ENCODE peak calls at places on chromosomes 1 and 21, in seven cellular contexts. F is neural progenitor cell, I is breast epithelium, Z is heart right ventricle, X is endodermal cell, N is heart left ventricle, K is HFF-Myc. D is an unnamed sample.

GRCh38 chr1:44684525-44684924 is 10.0 kb downstream of the ARMH1 start:
- DNase-seq in X (no peak), K (no peak), F (no peak), I (no peak), N (no peak), Z (no peak), D (no peak)

GRCh38 chr1:214551052-214551435 is 358 bp downstream of the PTPN14 start:
- DNase-seq in X (no peak), F (peak; percentile 75), I (peak; percentile 66), N (peak; percentile 74), Z (peak; percentile 69), K (no peak), D (no peak)

GRCh38 chr21:21148009-21148408 is 149.8 kb downstream of the NCAM2 start:
- DNase-seq in Z (no peak), F (no peak), X (no peak), I (no peak), K (no peak), N (no peak), D (no peak)

GRCh38 chr1:51548986-51549619 is 30.0 kb upstream of the EPS15 start:
- DNase-seq in K (peak; percentile 38), X (no peak), Z (no peak), F (no peak), N (no peak), I (no peak), D (no peak)

GRCh38 chr1:193216920-193217319 is 30.5 kb upstream of the B3GALT2 start:
- DNase-seq in F (peak; percentile 74), I (no peak), K (no peak), N (peak; percentile 59), X (peak; percentile 67), Z (peak; percentile 38), D (no peak)

GRCh38 chr1:151131832-151132675 is 14.4 kb downstream of the SEMA6C start:
- DNase-seq in Z (peak; percentile 36), X (peak; percentile 84), F (peak; percentile 69), N (no peak), I (no peak), K (no peak), D (no peak)

GRCh38 chr1:32861904-32862698 is 8.6 kb downstream of the FNDC5 start:
- DNase-seq in K (no peak), F (no peak), N (no peak), X (no peak), Z (no peak), I (no peak), D (no peak)

GRCh38 chr1:204711947-204712701 is 26.6 kb upstream of the LRRN2 start:
- DNase-seq in F (peak; percentile 26), Z (peak; percentile 47), K (no peak), X (peak; percentile 72), I (no peak), N (peak; percentile 33), D (no peak)

GRCh38 chr1:51512611-51513010 is 6.5 kb downstream of the EPS15 start:
- DNase-seq in F (no peak), X (no peak), K (no peak), N (no peak), Z (no peak), I (no peak), D (no peak)

GRCh38 chr1:162696286-162696862 is 64.1 kb downstream of the DDR2 start:
- DNase-seq in Z (peak; percentile 72), F (peak; percentile 92), K (peak; percentile 89), N (peak; percentile 78), I (peak; percentile 58), X (peak; percentile 91), D (peak; percentile 91)

GRCh38 chr1:160209041-160209655 is 4.0 kb downstream of the PEA15 start:
- DNase-seq in I (no peak), X (no peak), N (no peak), Z (no peak), F (no peak), K (no peak), D (no peak)

GRCh38 chr1:160206421-160207117 is 1.4 kb downstream of the PEA15 start:
- DNase-seq in X (peak; percentile 79), Z (no peak), K (peak; percentile 38), N (no peak), F (peak; percentile 17), I (no peak), D (peak; percentile 62)

GRCh38 chr1:160207118-160207650 is 2.0 kb downstream of the PEA15 start:
- DNase-seq in I (no peak), Z (no peak), F (no peak), X (no peak), N (no peak), K (no peak), D (no peak)

GRCh38 chr1:160208179-160209040 is 3.2 kb downstream of the PEA15 start:
- DNase-seq in I (no peak), F (no peak), Z (peak; percentile 38), N (peak; percentile 60), X (no peak), K (no peak), D (no peak)

GRCh38 chr1:160207751-160208150 is 2.6 kb downstream of the PEA15 start:
- DNase-seq in I (no peak), Z (no peak), N (no peak), F (peak; percentile 58), X (no peak), K (no peak), D (no peak)
- H3K4me3 ChIP-seq in I (no peak overlapping the region), Z (no peak overlapping the region), N (peak overlapping the region; percentile 6), F (no peak overlapping the region), X (no peak overlapping the region), K (no peak overlapping the region), D (no peak overlapping the region)

GRCh38 chr1:200895801-200896570 is 1.3 kb downstream of the INAVA start:
- DNase-seq in K (no peak), I (no peak), Z (no peak), X (no peak), N (no peak), F (no peak), D (no peak)

GRCh38 chr1:200897188-200897710 is 2.5 kb downstream of the INAVA start:
- DNase-seq in K (no peak), F (no peak), I (no peak), X (no peak), Z (no peak), N (no peak), D (no peak)

GRCh38 chr1:200894712-200895447 is at the start of gene INAVA:
- DNase-seq in F (no peak), Z (no peak), I (no peak), X (peak; percentile 68), N (no peak), K (no peak), D (no peak)

GRCh38 chr1:200896571-200897187 is 2.0 kb downstream of the INAVA start:
- DNase-seq in Z (no peak), F (no peak), N (no peak), I (no peak), X (peak; percentile 56), K (no peak), D (no peak)

DNA sequence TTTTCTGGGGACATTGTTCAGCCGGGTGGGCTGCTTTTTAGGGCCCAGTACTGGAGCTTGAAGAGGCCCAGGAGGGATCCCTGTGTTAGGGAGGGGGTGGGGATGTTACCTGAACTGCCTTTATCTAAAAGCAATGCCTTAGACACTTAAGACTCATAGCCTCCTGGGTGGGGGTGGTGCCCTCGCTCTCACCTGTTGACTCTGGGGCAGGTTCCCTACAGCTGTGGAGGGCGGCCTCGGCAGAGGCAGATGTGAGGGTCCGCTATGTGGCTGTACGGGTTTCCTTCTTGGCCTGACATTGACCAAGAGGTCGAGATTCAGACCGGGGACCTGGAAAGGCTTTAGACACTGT is 724 bp downstream of the INAVA start:
- DNase-seq in X (no peak), F (no peak), I (no peak), K (no peak), N (no peak), Z (no peak), D (no peak)
- H3K4me3 ChIP-seq in X (peak overlapping the region; percentile 65), F (no peak overlapping the region), I (peak overlapping the region; percentile 37), K (no peak overlapping the region), N (no peak overlapping the region), Z (no peak overlapping the region), D (no peak overlapping the region)

DNA sequence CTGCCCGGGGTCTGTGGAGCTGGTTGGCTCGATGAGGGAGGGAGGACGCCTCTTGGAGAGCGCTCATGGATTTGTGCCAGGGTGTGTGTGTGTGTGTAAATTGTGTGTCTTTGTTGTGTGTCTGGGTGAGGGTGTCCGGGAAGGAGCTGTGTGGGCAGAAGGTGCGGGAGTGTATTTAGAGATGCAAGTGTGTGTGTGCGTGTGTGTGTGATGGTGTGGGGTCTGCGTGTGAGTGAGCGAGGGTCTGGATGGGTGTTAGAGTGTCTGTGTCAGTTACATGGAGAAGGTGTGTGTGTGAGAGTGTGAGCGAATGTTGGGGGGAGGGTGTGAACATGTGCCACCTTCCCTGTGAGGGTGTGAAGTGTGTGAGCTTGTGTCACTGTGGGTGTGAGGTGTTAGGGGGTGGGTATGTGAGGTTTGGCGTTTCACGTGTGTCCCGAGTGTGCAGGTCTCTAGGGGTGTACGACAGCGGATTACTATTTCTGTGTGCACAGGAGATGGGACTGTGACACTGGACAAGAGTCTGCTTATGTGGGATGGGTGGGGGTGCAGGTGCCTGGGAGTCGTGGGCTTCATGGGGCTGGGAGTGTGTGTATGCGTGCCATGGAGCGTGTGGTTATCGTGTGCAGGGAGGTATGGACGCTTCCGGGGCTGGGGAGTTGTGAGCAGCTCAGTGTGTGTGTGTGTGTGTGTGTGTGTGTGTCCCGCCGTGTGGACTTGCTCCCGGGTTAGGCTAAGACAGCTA is 887 bp downstream of the IGSF21 start:
- DNase-seq in X (no peak), F (peak; percentile 26), Z (no peak), I (no peak), K (no peak), N (no peak), D (no peak)
- H3K4me3 ChIP-seq in X (peak overlapping the region; percentile 72), F (peak overlapping the region; percentile 73), Z (no peak overlapping the region), I (peak overlapping the region; percentile 35), K (no peak overlapping the region), N (peak overlapping the region; percentile 28), D (no peak overlapping the region)

GRCh38 chr1:209768354-209768774 is 12.5 kb downstream of the TRAF3IP3 start:
- DNase-seq in I (no peak), F (no peak), X (no peak), K (no peak), Z (no peak), N (no peak), D (no peak)

GRCh38 chr1:209769956-209770355 is 14.1 kb downstream of the TRAF3IP3 start:
- DNase-seq in X (no peak), Z (no peak), N (no peak), K (no peak), I (no peak), F (no peak), D (no peak)

GRCh38 chr1:209770636-209771415 is 13.5 kb downstream of the C1orf74 start:
- DNase-seq in Z (no peak), N (no peak), K (no peak), F (no peak), X (no peak), I (no peak), D (no peak)

GRCh38 chr1:209767706-209768105 is 11.9 kb downstream of the TRAF3IP3 start:
- DNase-seq in X (no peak), F (no peak), I (no peak), Z (no peak), N (no peak), K (no peak), D (no peak)

DNA sequence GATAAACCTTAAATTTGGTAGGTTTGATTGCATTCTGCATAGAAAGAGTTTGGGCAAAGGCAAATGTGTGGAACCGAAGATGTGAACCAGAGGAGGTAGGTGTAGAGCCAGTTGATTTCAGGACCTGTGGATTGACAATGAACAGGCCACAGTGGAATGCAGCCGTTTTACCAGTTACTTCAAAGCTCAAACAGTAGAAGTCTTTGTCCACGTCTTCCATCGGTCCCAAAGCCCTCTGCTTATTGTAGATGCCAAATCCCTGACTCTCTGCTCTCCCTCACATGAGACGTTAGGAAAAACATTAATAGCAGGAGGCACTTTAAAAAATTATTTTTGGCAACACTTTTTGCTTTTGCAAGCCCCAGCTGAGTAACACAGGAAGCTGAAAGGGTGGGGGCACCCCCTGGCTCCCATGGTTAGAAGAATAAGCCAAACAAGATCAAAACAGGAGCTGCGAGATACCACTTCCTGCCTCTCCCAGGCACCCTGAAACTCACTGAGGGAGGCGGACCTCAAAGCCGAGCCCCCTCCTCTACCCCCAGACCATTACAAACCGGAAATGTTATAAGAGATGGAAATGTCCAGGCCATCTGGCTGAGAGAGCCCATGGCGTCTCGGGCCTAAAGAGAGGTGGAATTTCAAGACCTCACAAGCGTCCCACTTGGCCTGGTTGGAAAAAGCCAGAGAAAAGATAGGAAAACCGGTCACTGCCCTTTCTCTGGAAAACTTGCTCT is 13.5 kb downstream of the TRAF3IP3 start:
- DNase-seq in Z (peak; percentile 70), K (peak; percentile 26), I (no peak), F (no peak), N (peak; percentile 78), X (no peak), D (peak; percentile 65)
- H3K4me3 ChIP-seq in Z (no peak overlapping the region), K (no peak overlapping the region), I (peak overlapping the region; percentile 14), F (no peak overlapping the region), N (peak overlapping the region; percentile 29), X (no peak overlapping the region), D (no peak overlapping the region)